ENCODE peak calls at places on chromosomes 2 and 18, in five cellular contexts. Q is HepG2, X is K562, G is GM12878, L is H1. U is an unnamed sample.

GRCh38 chr18:13398631-13399030 is 180.1 kb downstream of the LDLRAD4 start:
- DNase-seq in Q (no peak), X (no peak), G (no peak), L (no peak), U (no peak)

GRCh38 chr18:3333056-3333720 is 71.3 kb downstream of the MYL12B start:
- DNase-seq in Q (no peak), X (no peak), G (no peak), L (no peak), U (no peak)

GRCh38 chr18:10851824-10852225 is 297.5 kb downstream of the PIEZO2 start:
- DNase-seq in Q (peak; percentile 57), X (peak; percentile 70), G (peak; percentile 61), L (no peak), U (peak; percentile 29)

GRCh38 chr2:31207790-31208189 is 9.5 kb downstream of the CAPN14 start:
- DNase-seq in Q (no peak), X (no peak), G (no peak), L (peak; percentile 35), U (no peak)

GRCh38 chr2:141021109-141021508 is 1109.7 kb downstream of the LRP1B start:
- DNase-seq in Q (no peak), X (no peak), G (no peak), L (no peak), U (no peak)

GRCh38 chr2:25362564-25363145 is 20.9 kb upstream of the DNMT3A start:
- DNase-seq in Q (no peak), X (no peak), G (peak; percentile 80), L (no peak), U (peak; percentile 34)

GRCh38 chr18:58176915-58177717 is 133.1 kb downstream of the NEDD4L start:
- DNase-seq in Q (no peak), X (no peak), G (no peak), L (peak; percentile 43), U (no peak)

GRCh38 chr18:10453261-10453884 is 1.1 kb upstream of the APCDD1 start:
- DNase-seq in Q (no peak), X (no peak), G (no peak), L (peak; percentile 59), U (no peak)

GRCh38 chr2:186052930-186053329 is 314.3 kb downstream of the FSIP2 start:
- DNase-seq in Q (no peak), X (no peak), G (no peak), L (no peak), U (no peak)

GRCh38 chr2:36650031-36650430 is 46.5 kb upstream of the VIT start:
- DNase-seq in Q (peak; percentile 83), X (peak; percentile 24), G (no peak), L (no peak), U (no peak)

GRCh38 chr2:215207041-215207440 is 68.6 kb upstream of the ABCA12 start:
- DNase-seq in Q (no peak), X (no peak), G (no peak), L (no peak), U (no peak)

GRCh38 chr2:47486858-47487497 is 84.0 kb downstream of the MSH2 start:
- DNase-seq in Q (no peak), X (peak; percentile 33), G (peak; percentile 23), L (no peak), U (no peak)

GRCh38 chr2:8573234-8573941 is 108.5 kb upstream of the ID2 start:
- DNase-seq in Q (peak; percentile 47), X (no peak), G (no peak), L (peak; percentile 51), U (no peak)

GRCh38 chr18:54776282-54776977 is 51.8 kb upstream of the RAB27B start:
- DNase-seq in Q (peak; percentile 37), X (peak; percentile 23), G (peak; percentile 12), L (no peak), U (no peak)

GRCh38 chr2:58609306-58609705 is 368.2 kb upstream of the FANCL start:
- DNase-seq in Q (no peak), X (no peak), G (no peak), L (no peak), U (no peak)

GRCh38 chr2:46294185-46294836 is 2.9 kb upstream of the EPAS1 start:
- DNase-seq in Q (no peak), X (peak; percentile 54), G (no peak), L (peak; percentile 71), U (peak; percentile 77)

GRCh38 chr2:187994464-187995331 is 297.0 kb upstream of the GULP1 start:
- DNase-seq in Q (no peak), X (no peak), G (no peak), L (no peak), U (peak; percentile 15)

GRCh38 chr2:124482551-124482950 is 457.5 kb downstream of the CNTNAP5 start:
- DNase-seq in Q (no peak), X (no peak), G (no peak), L (no peak), U (no peak)

GRCh38 chr18:12741351-12741750 is 38.5 kb downstream of the PSMG2 start:
- DNase-seq in Q (peak; percentile 94), X (peak; percentile 39), G (no peak), L (no peak), U (peak; percentile 46)

GRCh38 chr2:202109737-202110184 is 36.7 kb downstream of the KIAA2012 start:
- DNase-seq in Q (no peak), X (no peak), G (no peak), L (no peak), U (no peak)

GRCh38 chr2:144424559-144425240 is 95.2 kb downstream of the ZEB2 start:
- DNase-seq in Q (no peak), X (no peak), G (no peak), L (no peak), U (no peak)

GRCh38 chr2:133836220-133836619 is 268.0 kb upstream of the NCKAP5 start:
- DNase-seq in Q (no peak), X (no peak), G (no peak), L (no peak), U (no peak)

GRCh38 chr18:77316013-77316412 is 66.4 kb downstream of the GALR1 start:
- DNase-seq in Q (no peak), X (no peak), G (no peak), L (no peak), U (no peak)

GRCh38 chr2:188725981-188726380 is 248.2 kb upstream of the COL3A1 start:
- DNase-seq in Q (no peak), X (no peak), G (no peak), L (no peak), U (no peak)

GRCh38 chr2:5908030-5908429 is 215.8 kb downstream of the SOX11 start:
- DNase-seq in Q (no peak), X (no peak), G (no peak), L (no peak), U (no peak)

GRCh38 chr2:96760986-96761832 is 507 bp downstream of the CNNM4 start:
- DNase-seq in Q (peak; percentile 33), X (peak; percentile 58), G (no peak), L (no peak), U (no peak)

GRCh38 chr2:96763511-96764252 is 3.0 kb downstream of the CNNM4 start:
- DNase-seq in Q (peak; percentile 49), X (peak; percentile 67), G (no peak), L (peak; percentile 62), U (peak; percentile 76)

GRCh38 chr2:96767135-96767871 is 6.6 kb downstream of the CNNM4 start:
- DNase-seq in Q (no peak), X (no peak), G (no peak), L (no peak), U (no peak)

GRCh38 chr2:96762529-96763253 is 2.0 kb downstream of the CNNM4 start:
- DNase-seq in Q (no peak), X (peak; percentile 31), G (no peak), L (peak; percentile 61), U (no peak)

GRCh38 chr2:96764253-96764637 is 3.5 kb downstream of the CNNM4 start:
- DNase-seq in Q (no peak), X (peak; percentile 34), G (no peak), L (no peak), U (peak; percentile 57)
- H3K27ac ChIP-seq in Q (peak overlapping the region; percentile 17), X (peak overlapping the region; percentile 49), G (peak overlapping the region; percentile 72), L (no peak overlapping the region), U (no peak overlapping the region)

GRCh38 chr2:95332036-95332435 is 34.9 kb downstream of the KCNIP3 start:
- DNase-seq in Q (no peak), X (no peak), G (no peak), L (no peak), U (no peak)

GRCh38 chr2:95334916-95335641 is 37.9 kb downstream of the KCNIP3 start:
- DNase-seq in Q (no peak), X (no peak), G (no peak), L (no peak), U (no peak)

GRCh38 chr2:95333056-95333455 is 35.9 kb downstream of the KCNIP3 start:
- DNase-seq in Q (no peak), X (no peak), G (no peak), L (no peak), U (no peak)

GRCh38 chr2:95331606-95332005 is 34.5 kb downstream of the KCNIP3 start:
- DNase-seq in Q (no peak), X (no peak), G (no peak), L (no peak), U (no peak)

DNA sequence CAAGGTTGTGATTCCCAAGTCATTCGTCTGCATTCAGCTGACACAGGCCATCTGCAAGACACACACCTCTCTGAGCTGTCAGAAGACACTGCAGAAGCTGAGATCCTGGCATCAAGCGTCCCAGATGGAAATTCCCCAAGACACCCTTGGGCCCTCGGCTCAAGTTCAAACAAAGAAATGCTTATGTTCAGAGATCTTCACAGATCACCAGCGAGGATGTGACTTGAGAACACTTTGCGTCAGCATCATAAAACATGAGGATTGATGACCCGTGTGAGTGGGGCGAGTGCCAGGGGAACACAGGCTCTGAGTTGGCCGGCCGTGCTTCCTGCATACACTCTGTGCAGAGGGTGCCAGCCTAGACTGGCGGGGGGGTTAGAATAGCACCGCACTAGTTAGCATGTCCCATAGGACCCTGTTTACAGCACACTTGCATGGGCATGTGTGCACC is 36.8 kb downstream of the KCNIP3 start:
- DNase-seq in Q (no peak), X (no peak), G (no peak), L (no peak), U (no peak)
- TF ChIP-seq RFX5 in Q (no peak), X (no peak), G (no peak), L (no peak), U (no peak)

DNA sequence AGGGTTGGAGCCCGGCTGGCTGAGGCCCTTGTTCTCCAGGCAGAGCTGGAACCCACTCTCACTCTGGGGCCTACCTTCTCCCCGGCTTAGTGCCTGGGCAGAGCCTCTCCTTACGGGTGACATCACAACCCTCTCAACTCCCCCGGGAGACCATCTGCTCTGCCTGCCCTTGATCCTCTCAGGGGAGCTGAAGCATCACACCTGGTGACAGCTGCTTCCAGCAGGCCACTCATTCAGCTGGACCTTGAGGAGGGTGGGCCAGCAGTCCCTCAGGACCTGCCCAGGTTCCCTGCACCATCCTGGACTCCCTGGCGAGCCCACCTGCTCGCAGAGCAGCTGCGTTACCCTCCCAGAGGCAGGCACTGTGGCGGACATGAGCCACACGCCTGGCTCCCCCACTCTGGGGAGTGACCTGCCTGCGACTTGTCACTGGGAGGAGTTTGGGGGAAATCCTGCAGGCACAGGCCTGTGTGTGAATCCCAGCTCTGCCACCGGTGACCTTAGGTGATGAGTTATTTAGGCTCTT is 13.1 kb downstream of the HS6ST1 start:
- DNase-seq in Q (no peak), X (no peak), G (no peak), L (no peak), U (no peak)
- H3K79me2 ChIP-seq in Q (peaks cover 97% of the 10 kb centered on the region), X (no peaks in the 10 kb centered on the region), G (no peaks in the 10 kb centered on the region), L (peaks cover 100% of the 10 kb centered on the region), U (no peaks in the 10 kb centered on the region)

DNA sequence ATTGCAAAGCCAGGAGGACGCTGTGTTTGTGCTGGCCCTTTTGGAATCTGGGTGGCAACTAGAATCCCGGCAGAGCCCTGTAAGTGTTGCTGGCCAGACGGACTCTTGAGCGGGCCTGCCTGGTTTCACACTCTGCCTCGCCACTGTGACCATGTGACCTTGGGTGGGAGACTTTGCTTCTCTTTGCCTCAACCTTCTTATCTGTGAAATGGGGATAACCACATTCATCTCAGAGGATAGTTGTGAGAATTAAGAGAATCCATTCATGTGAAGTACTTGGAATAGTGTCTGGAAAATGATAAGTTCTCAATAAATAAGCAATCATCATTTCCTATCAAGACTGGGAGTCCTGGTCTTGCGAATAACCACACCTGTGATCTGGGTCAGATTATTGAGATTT is 105.6 kb downstream of the LIPG start:
- DNase-seq in Q (no peak), X (no peak), G (no peak), L (no peak), U (no peak)
- H3K27ac ChIP-seq in Q (no peak overlapping the region), X (no peak overlapping the region), G (no peak overlapping the region), L (no peak overlapping the region), U (no peak overlapping the region)